ENCODE peak calls at places on chromosomes 2 and 18, in four cellular contexts. N is adrenal gland, T is stomach, L is HCT116. Y is an unnamed sample.
A peak's percentile ranks its signal among the peaks of the same experiment; 100 is the strongest.

GRCh38 chr2:72989770-72990556 is 72.6 kb downstream of the EMX1 start:
- DNase-seq in N (no peak), T (peak; percentile 21), L (no peak), Y (no peak)

GRCh38 chr18:13584826-13585225 is 141.5 kb downstream of the FAM210A start:
- DNase-seq in N (no peak), T (no peak), L (no peak), Y (no peak)

GRCh38 chr2:40208478-40208877 is 243.4 kb downstream of the SLC8A1 start:
- DNase-seq in N (no peak), T (no peak), L (no peak), Y (no peak)

GRCh38 chr2:74250189-74250631 is 51.8 kb downstream of the MTHFD2 start:
- DNase-seq in N (no peak), T (peak; percentile 59), L (peak; percentile 36), Y (peak; percentile 41)

GRCh38 chr2:241443486-241444223 is 64.7 kb downstream of the STK25 start:
- DNase-seq in N (no peak), T (peak; percentile 66), L (no peak), Y (no peak)

GRCh38 chr2:237598468-237599208 is 8.1 kb upstream of the RAB17 start:
- DNase-seq in N (no peak), T (no peak), L (no peak), Y (no peak)

GRCh38 chr2:164789986-164790385 is 51.6 kb downstream of the COBLL1 start:
- DNase-seq in N (no peak), T (no peak), L (no peak), Y (no peak)

GRCh38 chr2:231672617-231673347 is 35.5 kb upstream of the PTMA start:
- DNase-seq in N (no peak), T (peak; percentile 72), L (peak; percentile 79), Y (peak; percentile 83)

GRCh38 chr2:231041061-231041689 is 3.9 kb downstream of the C2orf72 start:
- DNase-seq in N (no peak), T (no peak), L (no peak), Y (no peak)

GRCh38 chr2:112483047-112483473 is 1.1 kb downstream of the TTL start:
- DNase-seq in N (peak; percentile 33), T (no peak), L (no peak), Y (no peak)

GRCh38 chr2:40164736-40165502 is 287.0 kb downstream of the SLC8A1 start:
- DNase-seq in N (peak; percentile 17), T (no peak), L (no peak), Y (no peak)

GRCh38 chr2:146214394-146214929 is 1630.4 kb upstream of the ACVR2A start:
- DNase-seq in N (no peak), T (no peak), L (no peak), Y (no peak)

GRCh38 chr18:69817335-69817935 is 130.2 kb downstream of the CD226 start:
- DNase-seq in N (no peak), T (no peak), L (no peak), Y (no peak)

GRCh38 chr2:146821836-146822316 is 1023.0 kb upstream of the ACVR2A start:
- DNase-seq in N (no peak), T (no peak), L (no peak), Y (no peak)

GRCh38 chr2:71807969-71808451 is 339.7 kb downstream of the CYP26B1 start:
- DNase-seq in N (no peak), T (no peak), L (no peak), Y (no peak)

GRCh38 chr2:147198651-147199171 is 646.1 kb upstream of the ACVR2A start:
- DNase-seq in N (no peak), T (no peak), L (no peak), Y (no peak)

GRCh38 chr2:191961556-191961955 is 114.7 kb upstream of the CAVIN2 start:
- DNase-seq in N (no peak), T (no peak), L (no peak), Y (no peak)

GRCh38 chr2:182368996-182369395 is 57.8 kb downstream of the PDE1A start:
- DNase-seq in N (no peak), T (no peak), L (no peak), Y (no peak)

GRCh38 chr2:20939786-20940480 is 103.9 kb downstream of the APOB start:
- DNase-seq in N (no peak), T (no peak), L (no peak), Y (no peak)

GRCh38 chr2:96815326-96816126 is 542 bp upstream of the CNNM3 start:
- DNase-seq in N (no peak), T (no peak), L (no peak), Y (no peak)

GRCh38 chr2:164823126-164823525 is 18.5 kb downstream of the COBLL1 start:
- DNase-seq in N (no peak), T (no peak), L (no peak), Y (no peak)

GRCh38 chr18:5546660-5547059 is 2.9 kb upstream of the EPB41L3 start:
- DNase-seq in N (peak; percentile 48), T (no peak), L (no peak), Y (no peak)

DNA sequence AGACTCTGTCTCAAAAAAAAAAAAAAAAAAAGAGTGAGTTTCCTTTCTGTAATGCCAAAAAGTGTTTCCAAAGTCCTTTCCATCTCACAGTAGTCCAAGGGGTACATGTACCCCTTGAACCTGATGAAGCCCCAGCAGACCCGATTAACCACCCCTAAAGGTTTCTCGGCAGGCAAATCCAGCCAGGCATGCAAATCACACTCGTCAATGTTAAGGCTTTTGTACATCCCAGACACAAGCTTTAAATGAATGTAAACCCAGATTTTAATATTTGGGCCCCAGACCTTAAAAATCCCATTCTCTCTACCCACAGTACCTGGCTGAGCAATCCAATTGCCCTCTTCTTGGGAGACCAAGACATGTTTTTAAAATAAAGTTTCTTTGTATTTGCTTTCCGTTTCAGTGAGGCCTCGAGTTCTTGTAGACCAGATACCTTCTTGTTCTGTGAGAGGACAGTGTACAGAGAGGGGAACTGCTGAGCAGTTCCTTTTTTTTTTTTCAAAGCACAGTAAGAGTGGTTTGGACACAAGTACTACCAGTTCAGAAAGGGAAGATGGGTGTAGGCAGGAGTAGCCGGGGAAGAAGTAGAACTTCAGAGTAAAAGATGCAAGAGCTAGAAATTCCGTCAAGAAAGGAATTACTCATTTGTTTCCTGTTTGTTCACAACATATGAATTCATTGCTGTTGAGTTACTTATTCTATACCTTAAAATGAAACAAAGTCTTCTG is at the start of gene NLRC4:
- DNase-seq in N (no peak), T (no peak), L (no peak), Y (no peak)
- TF ChIP-seq POLR2A in N (no peak), T (no peak), L (no peak), Y (no peak)

DNA sequence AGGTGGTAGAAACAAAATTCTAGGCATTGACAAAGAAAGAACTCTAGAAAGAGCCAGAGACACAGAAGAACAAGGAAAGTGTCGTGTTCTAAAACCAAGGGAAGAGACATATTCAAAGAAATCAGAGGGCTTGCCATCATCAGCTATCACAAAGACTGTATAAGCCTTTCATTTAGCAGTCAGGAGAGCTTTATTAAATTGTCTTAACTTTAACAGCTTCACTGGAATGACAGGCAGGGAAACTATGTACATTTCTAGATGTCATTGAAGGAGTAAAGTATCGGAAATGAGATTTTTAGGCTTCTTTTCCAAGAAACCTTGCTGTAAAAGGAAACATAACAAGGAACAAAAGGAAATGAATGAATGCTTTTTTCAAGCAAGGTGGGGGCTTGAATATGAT is 15.8 kb downstream of the KYNU start:
- DNase-seq in N (no peak), T (no peak), L (no peak), Y (no peak)
- H3K27me3 ChIP-seq in N (no peaks in the 10 kb centered on the region), T (no peaks in the 10 kb centered on the region), L (no peaks in the 10 kb centered on the region), Y (no peaks in the 10 kb centered on the region)

GRCh38 chr2:9843229-9844035 is at the start of gene TAF1B:
- DNase-seq in N (peak; percentile 85), T (peak; percentile 81), L (peak; percentile 91), Y (peak; percentile 90)
- TF ChIP-seq POLR2A in N (peak; percentile 80), T (no peak), L (peak; percentile 86), Y (peak; percentile 74)

GRCh38 chr2:132667716-132668115 is 2.3 kb downstream of the LYPD1 start:
- DNase-seq in N (no peak), T (no peak), L (no peak), Y (no peak)
- H3K27me3 ChIP-seq in N (peaks cover 30% of the 10 kb centered on the region), T (peaks cover 10% of the 10 kb centered on the region), L (peaks cover 55% of the 10 kb centered on the region), Y (no peaks in the 10 kb centered on the region)

DNA sequence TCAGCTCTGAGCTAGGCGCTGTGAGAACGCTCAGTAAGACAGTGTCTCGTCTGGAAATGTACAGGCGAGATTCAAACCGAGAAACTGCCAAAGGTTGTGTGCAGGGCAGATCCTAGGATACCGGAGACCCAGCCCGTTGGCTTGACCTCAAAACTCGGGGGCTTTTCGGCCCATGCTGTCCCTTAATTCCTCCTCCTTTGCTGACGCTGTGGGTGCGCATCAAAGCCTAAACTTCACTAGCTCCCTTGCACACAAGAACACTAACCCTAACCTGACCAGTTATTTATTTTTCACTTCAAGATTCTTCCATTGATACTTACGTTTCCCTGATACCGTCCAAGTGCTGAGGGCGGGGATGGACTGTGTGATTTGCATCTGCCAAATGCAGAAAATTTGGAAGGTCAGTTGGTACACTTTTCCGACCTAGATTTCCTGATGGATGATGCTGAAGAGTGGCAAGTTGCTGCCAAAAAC is 1.0 kb upstream of the AAK1 start:
- DNase-seq in N (no peak), T (no peak), L (no peak), Y (no peak)
- TF ChIP-seq POLR2A in N (no peak), T (no peak), L (no peak), Y (no peak)